ENCODE peak calls at places on chromosomes 11 and 22, in five cellular contexts. U, F, W, Z and M are unnamed samples.

GRCh38 chr22:37425800-37426531 is 1.3 kb downstream of the ELFN2 start:
- DNase-seq in U (no peak), F (no peak), W (no peak), Z (no peak), M (peak; percentile 76)

GRCh38 chr11:64967376-64967775 is 4.5 kb downstream of the MAJIN start:
- DNase-seq in U (no peak), F (no peak), W (no peak), Z (no peak), M (no peak)

GRCh38 chr11:108223449-108224149 is 732 bp downstream of the ATM start:
- DNase-seq in U (no peak), F (no peak), W (peak; percentile 46), Z (no peak), M (no peak)

GRCh38 chr22:25930083-25930482 is 188.1 kb downstream of the MYO18B start:
- DNase-seq in U (no peak), F (no peak), W (no peak), Z (no peak), M (peak; percentile 41)

GRCh38 chr11:128931661-128932060 is 11.0 kb downstream of the TP53AIP1 start:
- DNase-seq in U (no peak), F (peak; percentile 48), W (no peak), Z (no peak), M (no peak)

GRCh38 chr11:126654886-126655806 is 299.7 kb downstream of the ST3GAL4 start:
- DNase-seq in U (no peak), F (no peak), W (no peak), Z (no peak), M (no peak)

GRCh38 chr11:30481385-30481784 is 104.8 kb downstream of the MPPED2 start:
- DNase-seq in U (no peak), F (peak; percentile 18), W (no peak), Z (no peak), M (peak; percentile 50)

GRCh38 chr11:105202422-105202821 is 62.9 kb upstream of the CARD18 start:
- DNase-seq in U (no peak), F (no peak), W (no peak), Z (no peak), M (no peak)

GRCh38 chr11:128148208-128148607 is 439.1 kb downstream of the ETS1 start:
- DNase-seq in U (no peak), F (no peak), W (no peak), Z (no peak), M (no peak)

GRCh38 chr11:108025387-108026080 is 16.8 kb downstream of the CUL5 start:
- DNase-seq in U (no peak), F (no peak), W (no peak), Z (no peak), M (no peak)

GRCh38 chr22:37564111-37564711 is 3.9 kb downstream of the CDC42EP1 start:
- DNase-seq in U (no peak), F (no peak), W (no peak), Z (no peak), M (no peak)

GRCh38 chr11:96219981-96220623 is 122.9 kb downstream of the MAML2 start:
- DNase-seq in U (no peak), F (no peak), W (no peak), Z (no peak), M (no peak)

GRCh38 chr11:67293090-67293489 is 4.0 kb downstream of the ANKRD13D start:
- DNase-seq in U (no peak), F (no peak), W (no peak), Z (no peak), M (no peak)

GRCh38 chr22:27686534-27686933 is 115.0 kb downstream of the MN1 start:
- DNase-seq in U (peak; percentile 83), F (peak; percentile 91), W (no peak), Z (peak; percentile 66), M (no peak)

GRCh38 chr11:18295316-18295715 is 26.6 kb downstream of the HPS5 start:
- DNase-seq in U (no peak), F (no peak), W (no peak), Z (no peak), M (no peak)

GRCh38 chr11:30310623-30311022 is 12.3 kb upstream of the ARL14EP start:
- DNase-seq in U (no peak), F (no peak), W (no peak), Z (no peak), M (no peak)

GRCh38 chr11:1295086-1295485 is 14.3 kb downstream of the TOLLIP start:
- DNase-seq in U (peak; percentile 67), F (no peak), W (no peak), Z (peak; percentile 48), M (no peak)

GRCh38 chr22:23675502-23676415 is 15.1 kb upstream of the RGL4 start:
- DNase-seq in U (peak; percentile 78), F (no peak), W (no peak), Z (peak; percentile 83), M (no peak)

GRCh38 chr11:60937144-60937527 is 12.9 kb downstream of the TMEM132A start:
- DNase-seq in U (no peak), F (no peak), W (no peak), Z (no peak), M (no peak)

GRCh38 chr11:84855846-84856245 is 771.3 kb downstream of the DLG2 start:
- DNase-seq in U (no peak), F (no peak), W (no peak), Z (no peak), M (no peak)

GRCh38 chr11:111066861-111067260 is 178.7 kb upstream of the POU2AF2 start:
- DNase-seq in U (no peak), F (no peak), W (no peak), Z (no peak), M (no peak)

GRCh38 chr11:75495749-75496641 is 29.7 kb downstream of the GDPD5 start:
- DNase-seq in U (no peak), F (peak; percentile 52), W (no peak), Z (no peak), M (peak; percentile 85)

GRCh38 chr11:75497788-75498404 is 27.8 kb downstream of the GDPD5 start:
- DNase-seq in U (no peak), F (no peak), W (no peak), Z (no peak), M (no peak)

GRCh38 chr11:75499423-75500305 is 26.1 kb downstream of the GDPD5 start:
- DNase-seq in U (no peak), F (no peak), W (no peak), Z (no peak), M (no peak)

GRCh38 chr11:75500742-75501141 is 25.0 kb downstream of the GDPD5 start:
- DNase-seq in U (no peak), F (no peak), W (no peak), Z (no peak), M (no peak)

DNA sequence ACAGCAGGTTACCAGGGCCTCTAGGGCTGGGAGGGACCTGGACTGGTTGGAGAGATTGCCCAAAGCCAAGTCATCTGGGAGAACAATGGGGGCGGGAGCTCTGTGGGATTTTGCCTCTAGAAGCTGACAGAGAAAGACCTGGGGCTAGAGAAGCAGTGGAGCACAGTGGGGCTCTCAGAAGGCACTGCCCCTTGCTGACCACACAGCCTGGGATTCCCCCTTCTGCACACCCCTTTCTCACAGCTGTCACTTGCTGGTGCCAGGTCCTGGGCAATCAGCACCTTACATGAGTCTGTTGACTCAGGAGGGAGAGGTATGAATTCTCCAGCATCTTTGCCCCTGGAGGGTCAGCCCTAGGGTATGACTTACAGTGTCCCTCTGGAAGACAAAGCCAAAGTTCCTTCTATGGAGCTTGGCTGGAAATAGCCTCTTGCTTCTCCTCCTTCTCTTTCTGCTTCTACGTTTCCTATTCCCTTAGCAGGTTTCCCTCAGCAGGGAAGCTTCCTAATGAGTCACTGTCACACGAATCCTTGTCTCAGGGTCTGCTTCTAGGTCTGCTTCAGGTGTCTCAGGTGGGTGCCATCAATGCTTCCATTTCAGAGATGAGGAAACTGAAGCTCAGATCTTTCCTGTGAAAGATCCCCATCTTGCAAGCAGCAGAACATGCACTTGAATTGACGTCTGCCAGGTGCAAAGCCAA is 27.0 kb downstream of the GDPD5 start:
- DNase-seq in U (no peak), F (no peak), W (no peak), Z (no peak), M (no peak)
- H3K27ac ChIP-seq in U (no peak overlapping the region), F (no peak overlapping the region), W (no peak overlapping the region), Z (no peak overlapping the region), M (no peak overlapping the region)

DNA sequence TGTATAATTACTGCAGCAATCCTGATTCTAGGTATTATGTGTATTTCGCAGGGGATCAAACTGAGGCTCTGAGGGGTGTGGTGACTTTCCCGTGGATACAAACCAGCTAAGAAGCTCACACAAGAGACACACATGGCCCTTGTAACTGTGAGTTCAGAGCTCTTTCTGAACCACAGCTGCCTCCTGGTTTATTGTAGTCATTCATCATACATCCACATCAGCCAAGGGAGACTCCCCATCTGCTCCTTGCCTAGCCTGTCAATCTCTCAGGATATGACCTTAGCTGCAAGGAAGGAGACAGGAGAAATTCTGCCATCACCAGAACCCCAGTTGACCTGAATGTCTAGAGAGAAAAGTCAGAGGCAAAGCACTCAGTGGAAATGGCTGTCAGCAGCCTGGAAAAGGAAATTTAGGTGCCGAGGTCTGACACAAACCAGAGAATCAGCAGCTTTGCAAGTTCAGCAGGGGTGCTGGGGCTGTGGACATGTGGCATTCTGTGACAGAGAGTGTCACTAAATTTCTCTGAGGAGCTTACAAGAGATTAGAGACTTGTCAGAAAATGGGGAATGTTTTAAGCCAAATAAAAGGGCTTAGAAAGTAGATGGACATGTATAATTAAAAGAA is 209.5 kb downstream of the AASDHPPT start:
- DNase-seq in U (no peak), F (peak; percentile 63), W (no peak), Z (no peak), M (peak; percentile 73)
- TF ChIP-seq CTCF in U (no peak), F (no peak), W (no peak), Z (no peak), M (no peak)

GRCh38 chr22:46047841-46048595 is 71.1 kb upstream of the WNT7B start:
- DNase-seq in U (peak; percentile 49), F (no peak), W (no peak), Z (peak; percentile 58), M (peak; percentile 28)

GRCh38 chr22:46044718-46045458 is 67.9 kb upstream of the WNT7B start:
- DNase-seq in U (peak; percentile 91), F (peak; percentile 46), W (peak; percentile 46), Z (no peak), M (peak; percentile 74)

GRCh38 chr22:46045459-46046298 is 68.7 kb upstream of the WNT7B start:
- DNase-seq in U (peak; percentile 76), F (no peak), W (no peak), Z (peak; percentile 76), M (peak; percentile 44)

GRCh38 chr22:46047226-46047625 is 70.3 kb upstream of the WNT7B start:
- DNase-seq in U (no peak), F (no peak), W (no peak), Z (peak; percentile 56), M (peak; percentile 40)

GRCh38 chr22:46046299-46046685 is 69.3 kb upstream of the WNT7B start:
- DNase-seq in U (peak; percentile 43), F (no peak), W (no peak), Z (peak; percentile 56), M (no peak)
- H3K27ac ChIP-seq in U (peak overlapping the region; percentile 97), F (no peak overlapping the region), W (no peak overlapping the region), Z (peak overlapping the region; percentile 85), M (no peak overlapping the region)

DNA sequence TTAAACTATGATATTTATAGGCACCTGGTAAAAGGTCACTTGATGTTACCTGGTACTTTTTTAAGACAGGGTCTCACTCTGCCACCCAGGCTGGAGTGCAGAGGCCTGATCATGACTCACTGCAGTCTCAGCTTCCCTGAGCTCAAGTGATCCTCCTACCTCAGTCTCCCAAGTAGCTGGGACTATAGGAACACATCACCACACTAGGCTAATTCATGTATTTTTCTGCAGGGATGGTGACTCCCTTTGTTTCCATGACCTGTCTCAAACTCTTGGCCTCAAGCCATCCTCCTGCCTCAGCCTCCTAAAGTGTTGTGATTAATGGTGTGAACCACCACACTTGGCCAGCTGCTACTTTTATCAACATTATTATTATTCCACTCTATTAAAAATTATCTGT is 47.6 kb downstream of the OR4C45 start:
- DNase-seq in U (no peak), F (no peak), W (no peak), Z (no peak), M (no peak)
- TF ChIP-seq CTCF in U (no peak), F (no peak), W (no peak), Z (no peak), M (no peak)